ENCODE peak calls at places on chromosomes 16 and 17, in six cellular contexts. One of them, this sample, is unnamed.

GRCh38 chr16:74713325-74713724 is 12.7 kb upstream of the MLKL start:
- DNase-seq in breast epithelium: no peak
- DNase-seq in A673: no peak
- DNase-seq in AG04450: no peak
- DNase-seq in uterus: no peak
- DNase-seq in right lobe of liver: no peak
- DNase-seq in this sample: no peak

GRCh38 chr16:31201511-31202401 is 804 bp downstream of the PYCARD start:
- DNase-seq in breast epithelium: no peak
- DNase-seq in A673: no peak
- DNase-seq in AG04450: no peak
- DNase-seq in uterus: no peak
- DNase-seq in right lobe of liver: peak; percentile 56
- DNase-seq in this sample: no peak

GRCh38 chr17:71922439-71922838 is 198.4 kb upstream of the SOX9 start:
- DNase-seq in breast epithelium: peak; percentile 28
- DNase-seq in A673: no peak
- DNase-seq in AG04450: no peak
- DNase-seq in uterus: no peak
- DNase-seq in right lobe of liver: no peak
- DNase-seq in this sample: no peak

GRCh38 chr17:57911021-57911420 is 44.2 kb downstream of the CUEDC1 start:
- DNase-seq in breast epithelium: no peak
- DNase-seq in A673: no peak
- DNase-seq in AG04450: no peak
- DNase-seq in uterus: no peak
- DNase-seq in right lobe of liver: no peak
- DNase-seq in this sample: no peak

GRCh38 chr16:79417465-79418093 is 183.0 kb downstream of the MAF start:
- DNase-seq in breast epithelium: no peak
- DNase-seq in A673: no peak
- DNase-seq in AG04450: no peak
- DNase-seq in uterus: no peak
- DNase-seq in right lobe of liver: no peak
- DNase-seq in this sample: no peak

GRCh38 chr16:75471723-75472634 is 7.5 kb upstream of the TMEM170A start:
- DNase-seq in breast epithelium: peak; percentile 34
- DNase-seq in A673: peak; percentile 70
- DNase-seq in AG04450: peak; percentile 24
- DNase-seq in uterus: peak; percentile 61
- DNase-seq in right lobe of liver: peak; percentile 64
- DNase-seq in this sample: no peak

GRCh38 chr17:17693253-17693954 is 12.1 kb downstream of the RAI1 start:
- DNase-seq in breast epithelium: peak; percentile 87
- DNase-seq in A673: peak; percentile 44
- DNase-seq in AG04450: no peak
- DNase-seq in uterus: peak; percentile 53
- DNase-seq in right lobe of liver: peak; percentile 66
- DNase-seq in this sample: peak; percentile 44

GRCh38 chr16:8476824-8477223 is 113.5 kb downstream of the TMEM114 start:
- DNase-seq in breast epithelium: no peak
- DNase-seq in A673: no peak
- DNase-seq in AG04450: no peak
- DNase-seq in uterus: no peak
- DNase-seq in right lobe of liver: no peak
- DNase-seq in this sample: no peak

GRCh38 chr17:72342582-72343527 is 222.0 kb downstream of the SOX9 start:
- DNase-seq in breast epithelium: peak; percentile 20
- DNase-seq in A673: peak; percentile 66
- DNase-seq in AG04450: no peak
- DNase-seq in uterus: peak; percentile 27
- DNase-seq in right lobe of liver: no peak
- DNase-seq in this sample: no peak

DNA sequence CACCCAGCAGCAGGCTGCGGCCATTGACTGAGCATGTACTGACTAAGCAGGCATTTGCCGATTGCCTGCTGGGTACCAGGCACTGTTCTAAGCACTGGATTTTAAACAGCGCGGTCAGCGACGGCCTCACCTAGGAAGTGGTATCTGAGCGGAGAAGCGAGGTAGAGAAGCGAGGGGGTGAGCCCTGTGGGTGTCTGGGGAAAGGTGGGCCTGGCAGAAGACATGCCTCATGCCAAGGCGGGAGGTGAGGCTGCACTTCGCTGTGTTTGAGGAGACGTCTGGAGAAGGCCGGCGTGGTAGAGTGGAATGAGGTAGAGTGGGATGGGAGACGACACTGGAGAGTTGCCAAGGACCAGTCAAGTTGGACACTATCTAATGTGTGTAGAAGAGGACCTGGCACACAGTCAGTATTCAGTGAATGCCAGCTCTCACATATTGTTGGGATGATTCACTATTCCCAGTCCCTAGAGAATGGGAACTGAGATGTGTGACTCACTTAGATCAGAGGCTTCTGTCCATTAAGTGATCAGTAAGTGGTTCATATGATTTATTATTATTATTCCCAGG is 14.4 kb downstream of the SYCE1L start:
- DNase-seq in breast epithelium: peak; percentile 78
- DNase-seq in A673: peak; percentile 67
- DNase-seq in AG04450: peak; percentile 37
- DNase-seq in uterus: peak; percentile 37
- DNase-seq in right lobe of liver: no peak
- DNase-seq in this sample: no peak
- H3K4me3 ChIP-seq in breast epithelium: no peak overlapping the region
- H3K4me3 ChIP-seq in A673: no peak overlapping the region
- H3K4me3 ChIP-seq in AG04450: no peak overlapping the region
- H3K4me3 ChIP-seq in uterus: no peak overlapping the region
- H3K4me3 ChIP-seq in right lobe of liver: no peak overlapping the region
- H3K4me3 ChIP-seq in this sample: no peak overlapping the region

GRCh38 chr17:10226930-10227695 is 28.7 kb upstream of the GAS7 start:
- DNase-seq in breast epithelium: no peak
- DNase-seq in A673: peak; percentile 44
- DNase-seq in AG04450: no peak
- DNase-seq in uterus: peak; percentile 24
- DNase-seq in right lobe of liver: peak; percentile 54
- DNase-seq in this sample: peak; percentile 44
- TF ChIP-seq CTCF in breast epithelium: peak; percentile 69
- TF ChIP-seq CTCF in A673: peak; percentile 96
- TF ChIP-seq CTCF in AG04450: peak; percentile 77
- TF ChIP-seq CTCF in uterus: peak; percentile 47
- TF ChIP-seq CTCF in right lobe of liver: peak; percentile 64
- TF ChIP-seq CTCF in this sample: peak; percentile 97

GRCh38 chr16:70685938-70686375 is at the start of gene MTSS2:
- DNase-seq in breast epithelium: peak; percentile 81
- DNase-seq in A673: peak; percentile 91
- DNase-seq in AG04450: peak; percentile 68
- DNase-seq in uterus: peak; percentile 90
- DNase-seq in right lobe of liver: peak; percentile 90
- DNase-seq in this sample: no peak

GRCh38 chr16:70682239-70683145 is 3.4 kb downstream of the MTSS2 start:
- DNase-seq in breast epithelium: no peak
- DNase-seq in A673: no peak
- DNase-seq in AG04450: no peak
- DNase-seq in uterus: no peak
- DNase-seq in right lobe of liver: peak; percentile 77
- DNase-seq in this sample: no peak

GRCh38 chr16:70683146-70683944 is 2.5 kb downstream of the MTSS2 start:
- DNase-seq in breast epithelium: no peak
- DNase-seq in A673: no peak
- DNase-seq in AG04450: no peak
- DNase-seq in uterus: no peak
- DNase-seq in right lobe of liver: peak; percentile 70
- DNase-seq in this sample: no peak

GRCh38 chr16:70685061-70685937 is 554 bp downstream of the MTSS2 start:
- DNase-seq in breast epithelium: no peak
- DNase-seq in A673: peak; percentile 42
- DNase-seq in AG04450: no peak
- DNase-seq in uterus: no peak
- DNase-seq in right lobe of liver: no peak
- DNase-seq in this sample: no peak

DNA sequence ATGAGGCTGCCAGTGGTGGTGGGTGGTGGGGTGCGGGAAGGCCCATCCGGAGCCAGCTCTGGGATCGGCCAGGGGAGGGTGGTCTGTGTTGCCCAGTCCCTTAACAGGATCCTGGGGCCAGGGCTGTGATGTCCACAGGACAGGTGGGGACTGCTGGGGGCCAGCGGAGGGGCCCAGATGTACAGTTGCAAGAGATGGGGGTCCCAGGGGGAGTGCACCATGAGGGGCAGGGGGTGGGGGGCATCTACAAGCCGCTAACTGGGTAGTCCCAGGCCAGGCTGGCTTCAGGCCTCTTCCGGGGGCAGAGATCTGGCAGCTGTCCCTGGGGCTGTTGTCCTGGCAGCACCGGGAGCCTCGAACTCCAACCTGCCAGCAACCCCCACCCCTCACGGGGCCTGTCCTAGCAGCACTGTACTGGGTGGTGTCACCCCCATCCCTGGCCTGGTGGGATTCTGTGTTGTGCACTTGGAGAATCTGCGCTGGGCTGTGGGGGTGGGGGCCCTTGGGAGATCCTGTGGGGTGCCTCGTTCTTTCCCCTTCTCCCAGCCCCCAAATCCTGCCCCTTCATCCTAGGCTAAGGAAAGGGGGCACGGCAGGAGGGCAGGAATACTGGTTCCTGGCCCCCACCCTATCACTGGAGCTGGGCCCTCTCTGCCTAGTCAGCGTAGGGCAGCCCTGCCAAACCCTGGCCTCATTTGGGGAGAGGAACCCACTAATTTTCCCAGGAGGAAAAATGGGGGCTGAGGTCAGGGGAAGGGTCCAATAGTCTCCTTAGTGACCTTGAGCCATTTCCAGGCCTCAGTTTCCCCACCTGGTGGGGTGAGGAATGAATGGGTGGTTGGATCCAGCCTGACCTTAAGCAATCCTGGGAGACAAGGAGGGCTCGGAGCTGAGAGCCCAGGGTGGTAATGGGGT is 1.4 kb downstream of the MTSS2 start:
- DNase-seq in breast epithelium: no peak
- DNase-seq in A673: no peak
- DNase-seq in AG04450: no peak
- DNase-seq in uterus: no peak
- DNase-seq in right lobe of liver: peak; percentile 86
- DNase-seq in this sample: no peak
- H3K4me3 ChIP-seq in breast epithelium: peak overlapping the region; percentile 61
- H3K4me3 ChIP-seq in A673: peak overlapping the region; percentile 65
- H3K4me3 ChIP-seq in AG04450: peak overlapping the region; percentile 82
- H3K4me3 ChIP-seq in uterus: peak overlapping the region; percentile 80
- H3K4me3 ChIP-seq in right lobe of liver: peak overlapping the region; percentile 83
- H3K4me3 ChIP-seq in this sample: no peak overlapping the region

DNA sequence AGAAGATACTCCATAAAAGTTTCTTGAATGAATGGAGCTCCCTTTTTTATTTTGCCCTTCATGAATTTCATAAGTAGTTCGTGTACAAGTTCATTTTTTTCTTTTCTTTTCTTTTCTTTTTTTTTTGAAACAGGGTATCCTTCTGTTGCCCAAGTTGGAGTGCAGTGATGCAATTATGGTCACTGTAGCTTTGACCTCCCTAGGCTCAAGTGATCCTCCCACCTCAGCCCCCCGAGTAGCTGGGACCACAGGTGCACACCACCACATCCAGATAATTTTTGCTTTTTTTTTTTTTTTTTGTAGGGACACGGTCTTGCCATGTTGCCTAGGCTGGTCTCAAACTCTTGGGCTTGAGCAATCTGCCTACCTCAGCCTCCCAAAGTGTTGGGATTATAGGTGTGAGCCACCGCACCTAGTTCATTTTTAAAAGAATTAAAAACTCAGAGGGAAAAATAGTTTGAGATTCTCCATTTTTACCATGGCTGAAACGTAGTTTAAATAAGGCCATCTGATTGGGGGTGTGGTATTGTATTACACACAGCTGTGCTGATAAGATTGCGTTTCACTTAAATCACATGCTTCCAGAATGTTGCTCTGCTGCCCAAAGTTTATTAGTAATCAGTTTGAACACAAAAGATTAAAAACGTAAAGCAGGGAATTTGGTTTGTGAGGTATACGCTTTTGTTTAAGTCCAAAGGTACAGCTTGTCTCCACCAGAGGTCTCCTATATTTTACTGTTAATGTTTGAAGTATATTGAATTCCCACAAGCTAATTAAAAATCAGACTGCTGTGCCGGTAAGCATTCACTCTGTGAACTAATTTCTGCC is 154.1 kb downstream of the SOCS1 start:
- DNase-seq in breast epithelium: no peak
- DNase-seq in A673: peak; percentile 25
- DNase-seq in AG04450: peak; percentile 71
- DNase-seq in uterus: no peak
- DNase-seq in right lobe of liver: no peak
- DNase-seq in this sample: no peak
- TF ChIP-seq CTCF in breast epithelium: no peak
- TF ChIP-seq CTCF in A673: peak; percentile 36
- TF ChIP-seq CTCF in AG04450: peak; percentile 50
- TF ChIP-seq CTCF in uterus: no peak
- TF ChIP-seq CTCF in right lobe of liver: peak; percentile 11
- TF ChIP-seq CTCF in this sample: no peak

DNA sequence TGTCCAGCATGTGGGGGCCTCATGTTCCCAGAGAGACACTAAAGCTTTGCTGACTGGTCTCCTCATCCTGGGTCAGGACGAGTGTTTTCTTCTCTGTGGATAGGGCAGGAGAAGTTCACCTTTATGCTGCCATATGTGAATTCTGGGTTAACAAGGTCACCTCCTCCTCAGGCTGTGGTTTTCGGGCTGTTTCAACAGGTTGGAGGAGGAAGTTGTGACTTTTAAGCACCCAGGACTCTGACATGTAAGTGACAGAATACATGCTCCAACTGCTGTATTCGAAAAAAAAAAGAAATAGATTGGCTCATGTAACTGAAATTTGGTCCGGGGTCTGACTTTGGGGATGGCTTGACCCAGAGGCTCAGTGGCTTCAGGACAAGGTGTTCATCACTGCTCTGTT is 54.2 kb downstream of the SNX20 start:
- DNase-seq in breast epithelium: no peak
- DNase-seq in A673: no peak
- DNase-seq in AG04450: no peak
- DNase-seq in uterus: no peak
- DNase-seq in right lobe of liver: no peak
- DNase-seq in this sample: no peak
- H3K4me3 ChIP-seq in breast epithelium: no peak overlapping the region
- H3K4me3 ChIP-seq in A673: no peak overlapping the region
- H3K4me3 ChIP-seq in AG04450: no peak overlapping the region
- H3K4me3 ChIP-seq in uterus: no peak overlapping the region
- H3K4me3 ChIP-seq in right lobe of liver: no peak overlapping the region
- H3K4me3 ChIP-seq in this sample: no peak overlapping the region

GRCh38 chr16:82440336-82440735 is 186.4 kb upstream of the CDH13 start:
- DNase-seq in breast epithelium: no peak
- DNase-seq in A673: no peak
- DNase-seq in AG04450: no peak
- DNase-seq in uterus: no peak
- DNase-seq in right lobe of liver: no peak
- DNase-seq in this sample: no peak

DNA sequence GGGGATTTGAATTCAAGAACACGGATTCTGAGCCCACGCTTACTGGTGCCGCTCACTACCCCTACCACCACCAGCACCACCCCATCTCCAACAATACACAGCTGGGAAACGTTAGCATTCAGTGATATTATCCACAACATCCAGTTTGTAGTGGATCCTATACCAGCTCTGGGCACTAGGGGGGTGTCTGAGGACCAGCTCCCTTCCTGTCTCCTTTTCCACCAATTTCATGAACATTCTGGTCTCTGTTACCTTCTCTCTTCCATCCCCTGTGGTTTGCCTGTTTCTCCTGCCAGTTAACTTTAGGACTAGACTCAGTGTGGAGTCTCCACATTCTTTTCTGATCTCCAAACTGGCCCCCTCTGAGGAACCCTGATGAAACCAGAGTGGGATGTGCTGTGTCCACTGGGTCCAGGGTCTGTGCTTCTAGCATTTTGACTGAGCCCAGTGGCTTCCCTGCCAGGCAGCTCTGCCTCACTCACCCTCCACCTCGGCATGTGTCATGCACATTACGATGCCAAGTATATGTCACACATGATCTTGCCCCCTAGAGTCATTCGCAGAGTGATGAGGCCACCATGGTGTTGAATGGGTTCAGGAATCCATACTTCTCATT is 187.0 kb upstream of the CDH13 start:
- DNase-seq in breast epithelium: no peak
- DNase-seq in A673: peak; percentile 18
- DNase-seq in AG04450: no peak
- DNase-seq in uterus: no peak
- DNase-seq in right lobe of liver: no peak
- DNase-seq in this sample: no peak
- TF ChIP-seq CTCF in breast epithelium: no peak
- TF ChIP-seq CTCF in A673: peak; percentile 58
- TF ChIP-seq CTCF in AG04450: peak; percentile 62
- TF ChIP-seq CTCF in uterus: no peak
- TF ChIP-seq CTCF in right lobe of liver: peak; percentile 30
- TF ChIP-seq CTCF in this sample: peak; percentile 56